ENCODE peak calls at places on chromosomes 4 and X, in six cellular contexts. L is trophoblast cell, F is IMR-90, E is mesenchymal stem cell, O is neuronal stem cell, U is H1. V is an unnamed sample.

GRCh38 chr4:4824232-4824631 is 35.2 kb upstream of the MSX1 start:
- DNase-seq in L (no peak), F (no peak), E (no peak), O (no peak), U (no peak), V (no peak)

GRCh38 chrX:13552892-13553291 is 16.5 kb upstream of the EGFL6 start:
- DNase-seq in L (no peak), F (no peak), E (no peak), O (no peak), U (no peak), V (no peak)

GRCh38 chr4:4855293-4856070 is 4.0 kb upstream of the MSX1 start:
- DNase-seq in L (peak), F (no peak), E (peak), O (no peak), U (no peak), V (no peak)

GRCh38 chr4:126991965-126992364 is 640.8 kb upstream of the INTU start:
- DNase-seq in L (no peak), F (peak), E (no peak), O (no peak), U (no peak), V (no peak)

GRCh38 chr4:21802406-21802805 is 146.2 kb downstream of the KCNIP4 start:
- DNase-seq in L (peak), F (no peak), E (peak), O (no peak), U (no peak), V (no peak)

GRCh38 chr4:108466936-108467902 is 153.2 kb upstream of the RPL34 start:
- DNase-seq in L (no peak), F (peak), E (peak), O (no peak), U (no peak), V (no peak)

GRCh38 chr4:7968262-7968896 is 28.7 kb upstream of the AFAP1 start:
- DNase-seq in L (no peak), F (no peak), E (no peak), O (no peak), U (no peak), V (no peak)

GRCh38 chrX:134692990-134693389 is 34.7 kb upstream of the PLAC1 start:
- DNase-seq in L (peak), F (peak), E (peak), O (no peak), U (no peak), V (no peak)

GRCh38 chrX:69615779-69616519 is at the start of gene EDA:
- DNase-seq in L (peak), F (peak), E (peak), O (peak), U (peak), V (peak)

GRCh38 chr4:83855044-83855443 is 319.1 kb downstream of the GPAT3 start:
- DNase-seq in L (peak), F (peak), E (peak), O (no peak), U (no peak), V (no peak)

GRCh38 chrX:130173190-130173895 is 1.6 kb downstream of the RAB33A start:
- DNase-seq in L (peak), F (peak), E (peak), O (no peak), U (no peak), V (no peak)

GRCh38 chrX:10039821-10040793 is 72.9 kb downstream of the CLDN34 start:
- DNase-seq in L (peak), F (no peak), E (peak), O (no peak), U (no peak), V (no peak)

DNA sequence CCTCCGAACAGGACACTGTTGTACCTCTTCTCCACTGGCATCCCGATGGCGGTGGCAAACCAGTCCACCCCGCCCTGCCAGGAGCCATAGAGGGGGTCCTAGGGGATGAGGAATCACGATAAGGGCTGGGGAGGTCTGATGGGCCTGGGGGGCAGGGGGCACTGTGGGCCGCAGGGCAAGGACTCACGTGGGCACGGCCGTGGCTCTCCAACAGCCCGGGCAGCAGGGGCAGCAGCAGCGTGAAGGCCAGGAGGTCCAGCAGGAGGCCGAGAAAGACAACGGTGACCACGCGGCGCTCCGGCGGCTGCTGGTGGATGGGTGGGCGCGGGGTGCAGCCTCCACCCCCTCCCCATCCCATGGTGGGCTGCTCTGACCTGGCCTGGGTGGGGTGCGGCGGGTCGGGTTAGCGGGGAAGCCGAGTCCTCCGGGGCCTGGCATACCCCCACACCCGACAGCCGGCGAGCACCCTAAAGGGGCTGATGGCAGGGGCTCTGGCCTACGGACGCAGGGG is 29.6 kb downstream of the NOP14 start:
- DNase-seq in L (no peak), F (no peak), E (no peak), O (no peak), U (peak), V (no peak)
- H3K4ac ChIP-seq in L (peak), F (peak), E (peak), O (peak), U (no peak), V (no peak)

GRCh38 chrX:115372026-115372610 is 82.6 kb downstream of the LUZP4 start:
- DNase-seq in L (peak), F (peak), E (peak), O (no peak), U (no peak), V (no peak)
- H4K91ac ChIP-seq in L (no peak), F (peak), E (no peak), O (no peak), U (no peak), V (no peak)

GRCh38 chrX:78643106-78643505 is 16.0 kb downstream of the RTL3 start:
- DNase-seq in L (no peak), F (peak), E (peak), O (no peak), U (no peak), V (no peak)
- H3K4ac ChIP-seq in L (no peak), F (no peak), E (no peak), O (no peak), U (no peak), V (no peak)

GRCh38 chr4:37803348-37803973 is 23.0 kb upstream of the PGM2 start:
- DNase-seq in L (peak), F (peak), E (peak), O (no peak), U (no peak), V (no peak)
- H4K91ac ChIP-seq in L (peak), F (no peak), E (no peak), O (no peak), U (no peak), V (no peak)

V was measured in H9.